ENCODE peak calls at places on chromosomes 16 and 17, in four cellular contexts. One of them, this sample, is unnamed.

GRCh38 chr16:6709736-6710135 is 622.9 kb upstream of the RBFOX1 start:
- DNase-seq in activated CD4-positive, alpha-beta T cell treated with anti-CD3 and anti-CD28 coated beads for 48 hours: no peak
- DNase-seq in germinal center: no peak
- DNase-seq in iPS-NIHi11: no peak
- DNase-seq in this sample: no peak

GRCh38 chr17:69423450-69423849 is 9.0 kb downstream of the MAP2K6 start:
- DNase-seq in activated CD4-positive, alpha-beta T cell treated with anti-CD3 and anti-CD28 coated beads for 48 hours: peak
- DNase-seq in germinal center: no peak
- DNase-seq in iPS-NIHi11: no peak
- DNase-seq in this sample: peak

GRCh38 chr16:9039208-9039607 is 52.2 kb upstream of the HAPSTR1 start:
- DNase-seq in activated CD4-positive, alpha-beta T cell treated with anti-CD3 and anti-CD28 coated beads for 48 hours: no peak
- DNase-seq in germinal center: no peak
- DNase-seq in iPS-NIHi11: peak
- DNase-seq in this sample: no peak

GRCh38 chr16:86534779-86535605 is 20.0 kb downstream of the MTHFSD start:
- DNase-seq in germinal center: no peak
- DNase-seq in activated CD4-positive, alpha-beta T cell treated with anti-CD3 and anti-CD28 coated beads for 48 hours: no peak
- DNase-seq in iPS-NIHi11: no peak
- DNase-seq in this sample: no peak

GRCh38 chr17:81926451-81927144 is 937 bp downstream of the MAFG start:
- DNase-seq in iPS-NIHi11: peak
- DNase-seq in activated CD4-positive, alpha-beta T cell treated with anti-CD3 and anti-CD28 coated beads for 48 hours: peak
- DNase-seq in germinal center: peak
- DNase-seq in this sample: peak

GRCh38 chr16:50684823-50685455 is 3.8 kb upstream of the SNX20 start:
- DNase-seq in iPS-NIHi11: no peak
- DNase-seq in germinal center: no peak
- DNase-seq in activated CD4-positive, alpha-beta T cell treated with anti-CD3 and anti-CD28 coated beads for 48 hours: peak
- DNase-seq in this sample: no peak

GRCh38 chr17:81513669-81514484 is 1.3 kb upstream of the ACTG1 start:
- DNase-seq in activated CD4-positive, alpha-beta T cell treated with anti-CD3 and anti-CD28 coated beads for 48 hours: peak
- DNase-seq in germinal center: peak
- DNase-seq in iPS-NIHi11: peak
- DNase-seq in this sample: no peak

GRCh38 chr16:23374721-23375120 is 72.6 kb downstream of the SCNN1B start:
- DNase-seq in iPS-NIHi11: peak
- DNase-seq in activated CD4-positive, alpha-beta T cell treated with anti-CD3 and anti-CD28 coated beads for 48 hours: no peak
- DNase-seq in germinal center: no peak
- DNase-seq in this sample: no peak

GRCh38 chr16:57627184-57627871 is 1.1 kb upstream of the ADGRG1 start:
- DNase-seq in activated CD4-positive, alpha-beta T cell treated with anti-CD3 and anti-CD28 coated beads for 48 hours: no peak
- DNase-seq in iPS-NIHi11: peak
- DNase-seq in germinal center: no peak
- DNase-seq in this sample: no peak

GRCh38 chr16:85151603-85152413 is 39.5 kb upstream of the CIBAR2 start:
- DNase-seq in germinal center: no peak
- DNase-seq in activated CD4-positive, alpha-beta T cell treated with anti-CD3 and anti-CD28 coated beads for 48 hours: no peak
- DNase-seq in iPS-NIHi11: peak
- DNase-seq in this sample: no peak

GRCh38 chr17:602436-602835 is 112.2 kb downstream of the VPS53 start:
- DNase-seq in activated CD4-positive, alpha-beta T cell treated with anti-CD3 and anti-CD28 coated beads for 48 hours: no peak
- DNase-seq in germinal center: no peak
- DNase-seq in iPS-NIHi11: no peak
- DNase-seq in this sample: no peak

GRCh38 chr17:81673561-81674258 is 7.2 kb downstream of the CCDC137 start:
- DNase-seq in germinal center: no peak
- DNase-seq in activated CD4-positive, alpha-beta T cell treated with anti-CD3 and anti-CD28 coated beads for 48 hours: no peak
- DNase-seq in iPS-NIHi11: no peak
- DNase-seq in this sample: no peak

GRCh38 chr17:40615989-40616476 is 31.6 kb downstream of the SMARCE1 start:
- DNase-seq in germinal center: no peak
- DNase-seq in activated CD4-positive, alpha-beta T cell treated with anti-CD3 and anti-CD28 coated beads for 48 hours: no peak
- DNase-seq in iPS-NIHi11: no peak
- DNase-seq in this sample: no peak

GRCh38 chr16:52611817-52612673 is 65.1 kb upstream of the TOX3 start:
- DNase-seq in germinal center: no peak
- DNase-seq in iPS-NIHi11: no peak
- DNase-seq in activated CD4-positive, alpha-beta T cell treated with anti-CD3 and anti-CD28 coated beads for 48 hours: no peak
- DNase-seq in this sample: no peak

GRCh38 chr17:63987616-63988478 is 10.3 kb upstream of the PRR29 start:
- DNase-seq in iPS-NIHi11: no peak
- DNase-seq in germinal center: no peak
- DNase-seq in activated CD4-positive, alpha-beta T cell treated with anti-CD3 and anti-CD28 coated beads for 48 hours: no peak
- DNase-seq in this sample: no peak

GRCh38 chr16:17266606-17267313 is 204.0 kb downstream of the XYLT1 start:
- DNase-seq in germinal center: no peak
- DNase-seq in iPS-NIHi11: no peak
- DNase-seq in activated CD4-positive, alpha-beta T cell treated with anti-CD3 and anti-CD28 coated beads for 48 hours: no peak
- DNase-seq in this sample: no peak

GRCh38 chr16:1010266-1010665 is 28.7 kb downstream of the SOX8 start:
- DNase-seq in germinal center: no peak
- DNase-seq in iPS-NIHi11: no peak
- DNase-seq in activated CD4-positive, alpha-beta T cell treated with anti-CD3 and anti-CD28 coated beads for 48 hours: no peak
- DNase-seq in this sample: no peak

GRCh38 chr17:56478836-56479447 is 114.6 kb upstream of the NOG start:
- DNase-seq in activated CD4-positive, alpha-beta T cell treated with anti-CD3 and anti-CD28 coated beads for 48 hours: peak
- DNase-seq in iPS-NIHi11: peak
- DNase-seq in germinal center: peak
- DNase-seq in this sample: no peak

GRCh38 chr16:77899416-77899815 is 111.1 kb downstream of the VAT1L start:
- DNase-seq in iPS-NIHi11: no peak
- DNase-seq in activated CD4-positive, alpha-beta T cell treated with anti-CD3 and anti-CD28 coated beads for 48 hours: no peak
- DNase-seq in germinal center: no peak
- DNase-seq in this sample: no peak

GRCh38 chr17:14622622-14623101 is 321.8 kb downstream of the HS3ST3B1 start:
- DNase-seq in iPS-NIHi11: no peak
- DNase-seq in activated CD4-positive, alpha-beta T cell treated with anti-CD3 and anti-CD28 coated beads for 48 hours: no peak
- DNase-seq in germinal center: no peak
- DNase-seq in this sample: no peak

GRCh38 chr17:6330936-6331335 is 104.0 kb downstream of the AIPL1 start:
- DNase-seq in iPS-NIHi11: no peak
- DNase-seq in germinal center: no peak
- DNase-seq in activated CD4-positive, alpha-beta T cell treated with anti-CD3 and anti-CD28 coated beads for 48 hours: no peak
- DNase-seq in this sample: no peak

GRCh38 chr16:84508502-84508901 is 4.0 kb upstream of the MEAK7 start:
- DNase-seq in iPS-NIHi11: no peak
- DNase-seq in activated CD4-positive, alpha-beta T cell treated with anti-CD3 and anti-CD28 coated beads for 48 hours: no peak
- DNase-seq in germinal center: no peak
- DNase-seq in this sample: peak

GRCh38 chr16:59296002-59296401 is 561.9 kb upstream of the GOT2 start:
- DNase-seq in germinal center: no peak
- DNase-seq in iPS-NIHi11: peak
- DNase-seq in activated CD4-positive, alpha-beta T cell treated with anti-CD3 and anti-CD28 coated beads for 48 hours: no peak
- DNase-seq in this sample: no peak

GRCh38 chr17:29084476-29085148 is 41.7 kb downstream of the PIPOX start:
- DNase-seq in activated CD4-positive, alpha-beta T cell treated with anti-CD3 and anti-CD28 coated beads for 48 hours: no peak
- DNase-seq in germinal center: no peak
- DNase-seq in iPS-NIHi11: peak
- DNase-seq in this sample: no peak

GRCh38 chr17:9644910-9645751 is at the start of gene USP43:
- DNase-seq in iPS-NIHi11: peak
- DNase-seq in activated CD4-positive, alpha-beta T cell treated with anti-CD3 and anti-CD28 coated beads for 48 hours: peak
- DNase-seq in germinal center: peak
- DNase-seq in this sample: no peak

GRCh38 chr17:12545877-12546513 is 119.7 kb upstream of the MYOCD start:
- DNase-seq in germinal center: peak
- DNase-seq in iPS-NIHi11: peak
- DNase-seq in activated CD4-positive, alpha-beta T cell treated with anti-CD3 and anti-CD28 coated beads for 48 hours: peak
- DNase-seq in this sample: no peak

GRCh38 chr17:37648555-37648954 is 5.3 kb upstream of the DDX52 start:
- DNase-seq in germinal center: no peak
- DNase-seq in activated CD4-positive, alpha-beta T cell treated with anti-CD3 and anti-CD28 coated beads for 48 hours: no peak
- DNase-seq in iPS-NIHi11: no peak
- DNase-seq in this sample: no peak